ENCODE peak calls at places on chromosome 13, in five cellular contexts. M is BE2C, E is astrocyte of the spinal cord, A is BJ, D is AG09309. X is an unnamed sample.

GRCh38 chr13:98996046-98996445 is 18.2 kb upstream of the DOCK9 start:
- DNase-seq in E (no peak), A (no peak), M (no peak), D (no peak), X (no peak)

GRCh38 chr13:27043013-27043412 is 128.6 kb downstream of the USP12 start:
- DNase-seq in A (peak), E (peak), D (peak), M (peak), X (no peak)

GRCh38 chr13:92483894-92484293 is 742.7 kb upstream of the GPC6 start:
- DNase-seq in E (no peak), M (no peak), D (no peak), A (no peak), X (no peak)

GRCh38 chr13:45092668-45093067 is 27.6 kb upstream of the GTF2F2 start:
- DNase-seq in A (no peak), E (peak), M (no peak), D (no peak), X (no peak)

GRCh38 chr13:102708991-102709390 is 14.1 kb upstream of the METTL21C start:
- DNase-seq in M (no peak), D (no peak), A (no peak), E (no peak), X (no peak)

GRCh38 chr13:44653261-44653660 is 77.1 kb upstream of the TSC22D1 start:
- DNase-seq in D (no peak), E (peak), A (no peak), M (peak), X (no peak)

GRCh38 chr13:51525567-51526165 is 58.6 kb upstream of the WDFY2 start:
- DNase-seq in A (no peak), M (no peak), D (no peak), E (no peak), X (no peak)

GRCh38 chr13:102729560-102730275 is 34.9 kb upstream of the METTL21C start:
- DNase-seq in M (no peak), E (peak), D (no peak), A (no peak), X (no peak)

GRCh38 chr13:91346848-91347211 is 657 bp upstream of the MIR17HG start:
- DNase-seq in M (no peak), A (no peak), E (peak), D (no peak), X (peak)

GRCh38 chr13:34913040-34913439 is 29.0 kb upstream of the NBEA start:
- DNase-seq in E (peak), A (no peak), M (no peak), D (no peak), X (peak)

GRCh38 chr13:18943721-18944391 is 237.8 kb downstream of the TUBA3C start:
- DNase-seq in A (no peak), D (no peak), E (no peak), M (no peak), X (no peak)

GRCh38 chr13:52830946-52831345 is 17.5 kb downstream of the PCDH8 start:
- DNase-seq in D (no peak), A (no peak), M (no peak), E (no peak), X (no peak)

GRCh38 chr13:58399263-58399662 is 767.7 kb downstream of the PCDH17 start:
- DNase-seq in E (no peak), A (no peak), D (no peak), M (no peak), X (no peak)

GRCh38 chr13:101323601-101324000 is 92.7 kb downstream of the NALCN start:
- DNase-seq in M (no peak), E (no peak), D (no peak), A (no peak), X (no peak)

GRCh38 chr13:112567161-112567862 is 20.6 kb downstream of the TUBGCP3 start:
- DNase-seq in A (no peak), M (no peak), E (no peak), D (no peak), X (no peak)

GRCh38 chr13:112442483-112443090 is 66.4 kb downstream of the SPACA7 start:
- DNase-seq in A (no peak), M (no peak), E (no peak), D (no peak), X (no peak)

GRCh38 chr13:113777311-113778260 is 18.6 kb downstream of the TMEM255B start:
- DNase-seq in M (no peak), A (no peak), D (no peak), E (peak), X (peak)

GRCh38 chr13:31638577-31638976 is 100.7 kb upstream of the RXFP2 start:
- DNase-seq in M (no peak), A (peak), D (peak), E (peak), X (no peak)

GRCh38 chr13:31772231-31772630 is 32.9 kb downstream of the RXFP2 start:
- DNase-seq in D (no peak), E (no peak), M (no peak), A (no peak), X (no peak)

GRCh38 chr13:22176968-22177545 is 506.2 kb downstream of the FGF9 start:
- DNase-seq in E (no peak), D (no peak), M (no peak), A (no peak), X (no peak)

DNA sequence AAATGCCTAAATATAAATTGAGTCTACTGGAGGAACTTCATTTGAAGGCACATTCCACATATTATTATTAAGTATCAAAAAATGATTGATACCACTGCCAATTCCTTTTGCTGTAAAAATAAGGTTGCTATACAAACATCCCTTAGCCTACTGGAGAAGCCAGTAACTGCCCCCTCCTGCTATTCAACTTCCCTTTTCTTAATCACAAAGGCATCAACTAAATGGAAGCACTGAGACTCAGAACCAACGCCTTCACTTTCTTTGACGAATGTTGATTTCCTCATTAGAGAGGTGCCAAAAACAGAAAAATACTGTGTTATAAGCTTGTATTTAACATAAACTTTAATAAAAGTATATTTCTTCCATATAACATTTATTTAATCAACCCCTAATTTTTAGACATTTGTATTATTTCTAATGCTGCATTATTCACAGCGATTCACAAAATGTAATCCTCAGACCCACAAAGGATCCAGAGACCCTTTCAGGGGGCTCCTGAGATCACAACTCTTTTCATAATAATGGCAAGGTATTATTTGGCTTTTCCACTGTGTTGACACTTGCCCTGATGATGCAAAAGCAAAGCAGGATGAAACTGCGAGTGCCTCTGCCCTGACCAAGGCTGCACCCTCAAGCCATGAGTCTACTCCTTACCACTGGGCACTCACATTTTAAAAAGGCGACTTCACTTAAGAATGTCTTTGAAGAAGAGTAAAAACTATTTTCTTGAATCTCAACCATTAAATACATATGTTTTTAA is 11.6 kb downstream of the ELF1 start:
- DNase-seq in M (no peak), A (no peak), E (no peak), D (no peak), X (no peak)
- TF ChIP-seq CTCF in M (no peak), A (no peak), E (no peak), D (no peak), X (no peak)

GRCh38 chr13:23889598-23890224 is 511 bp upstream of the MIPEP start:
- DNase-seq in M (no peak), A (no peak), E (no peak), D (no peak), X (no peak)
- TF ChIP-seq CTCF in M (no peak), A (no peak), E (no peak), D (no peak), X (no peak)

GRCh38 chr13:79470666-79471065 is 10.3 kb upstream of the NDFIP2 start:
- DNase-seq in D (no peak), A (no peak), M (no peak), E (no peak), X (no peak)

GRCh38 chr13:79477968-79478367 is 3.0 kb upstream of the NDFIP2 start:
- DNase-seq in D (no peak), M (no peak), E (no peak), A (no peak), X (no peak)

GRCh38 chr13:79469608-79470007 is 11.3 kb upstream of the NDFIP2 start:
- DNase-seq in A (no peak), M (no peak), D (no peak), E (no peak), X (no peak)

GRCh38 chr13:79480954-79481684 is at the start of gene NDFIP2:
- DNase-seq in M (peak), E (peak), A (no peak), D (no peak), X (peak)

DNA sequence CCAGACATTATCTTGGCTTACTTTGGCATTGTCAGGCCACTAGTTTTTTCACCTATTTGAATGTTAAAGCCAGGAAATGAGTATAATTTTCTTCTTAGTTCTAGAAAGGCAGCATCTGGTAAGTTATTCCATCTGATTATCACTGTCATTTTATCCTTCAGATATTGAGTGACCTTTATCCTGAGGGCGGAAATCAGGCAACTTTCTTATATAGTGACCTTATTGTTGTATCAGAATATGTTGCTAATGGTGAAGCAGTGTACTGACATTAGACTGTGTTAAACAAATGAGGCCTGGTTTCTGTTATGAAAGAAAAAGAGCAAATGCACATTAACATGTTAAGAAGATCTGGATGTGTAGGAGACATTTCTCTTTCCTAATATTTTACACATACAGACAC is 5.4 kb upstream of the NDFIP2 start:
- DNase-seq in M (no peak), A (no peak), E (no peak), D (no peak), X (no peak)
- TF ChIP-seq CTCF in M (no peak), A (no peak), E (no peak), D (no peak), X (no peak)

GRCh38 chr13:111216166-111216960 is 101.3 kb downstream of the ARHGEF7 start:
- DNase-seq in D (no peak), M (peak), E (peak), A (no peak), X (peak)
- TF ChIP-seq CTCF in D (peak), M (peak), E (peak), A (peak), X (peak)

GRCh38 chr13:25859528-25859927 is 192.3 kb downstream of the SHISA2 start:
- DNase-seq in E (no peak), M (no peak), A (no peak), D (no peak), X (no peak)

GRCh38 chr13:25862156-25862555 is 189.7 kb downstream of the SHISA2 start:
- DNase-seq in D (no peak), M (no peak), A (no peak), E (no peak), X (no peak)

GRCh38 chr13:25857830-25858229 is 194.0 kb downstream of the SHISA2 start:
- DNase-seq in E (no peak), A (no peak), M (no peak), D (no peak), X (no peak)

GRCh38 chr13:25860265-25860664 is 191.6 kb downstream of the SHISA2 start:
- DNase-seq in M (no peak), D (no peak), A (no peak), E (no peak), X (no peak)

DNA sequence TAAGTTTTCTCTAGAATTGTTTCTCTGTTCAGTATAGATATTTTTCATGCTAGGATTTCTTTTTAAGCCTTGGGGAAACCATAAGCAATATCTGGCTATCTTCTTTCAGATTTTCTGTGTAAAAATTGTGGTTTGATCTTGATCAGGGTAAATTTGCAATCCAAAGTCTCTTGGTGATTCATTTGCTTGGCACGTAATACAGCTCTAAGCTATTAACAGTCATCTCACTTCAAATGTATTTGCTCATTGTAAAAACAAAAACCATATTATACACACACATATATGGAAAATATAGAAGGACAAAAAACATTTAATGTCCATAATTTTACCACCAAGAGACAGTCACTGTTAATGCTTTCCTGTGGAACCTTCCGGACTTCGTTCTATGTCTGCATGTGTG is 191.0 kb downstream of the SHISA2 start:
- DNase-seq in E (peak), A (no peak), M (no peak), D (no peak), X (no peak)
- TF ChIP-seq CTCF in E (no peak), A (no peak), M (no peak), D (no peak), X (no peak)